ENCODE peak calls at places on chromosomes 7 and 10, in six cellular contexts. One of them, this sample, is unnamed.

GRCh38 chr10:63765126-63765525 is 243.9 kb downstream of the REEP3 start:
- DNase-seq in IMR-90: peak
- DNase-seq in trophoblast cell: no peak
- DNase-seq in neuronal stem cell: no peak
- DNase-seq in H9: no peak
- DNase-seq in H1: no peak
- DNase-seq in this sample: peak

GRCh38 chr7:66169616-66170015 is 35.5 kb upstream of the TPST1 start:
- DNase-seq in IMR-90: no peak
- DNase-seq in trophoblast cell: peak
- DNase-seq in neuronal stem cell: no peak
- DNase-seq in H9: no peak
- DNase-seq in H1: no peak
- DNase-seq in this sample: no peak

GRCh38 chr10:47058961-47059391 is 147.7 kb downstream of the PTPN20 start:
- DNase-seq in IMR-90: peak
- DNase-seq in trophoblast cell: no peak
- DNase-seq in neuronal stem cell: no peak
- DNase-seq in H9: no peak
- DNase-seq in H1: no peak
- DNase-seq in this sample: no peak

GRCh38 chr10:132616995-132617780 is 79.6 kb downstream of the INPP5A start:
- DNase-seq in IMR-90: no peak
- DNase-seq in trophoblast cell: no peak
- DNase-seq in neuronal stem cell: no peak
- DNase-seq in H9: no peak
- DNase-seq in H1: no peak
- DNase-seq in this sample: no peak

GRCh38 chr7:137757146-137757925 is 89.4 kb downstream of the DGKI start:
- DNase-seq in IMR-90: peak
- DNase-seq in trophoblast cell: no peak
- DNase-seq in neuronal stem cell: no peak
- DNase-seq in H9: no peak
- DNase-seq in H1: no peak
- DNase-seq in this sample: no peak

GRCh38 chr10:132905661-132906060 is 36.7 kb downstream of the CFAP46 start:
- DNase-seq in IMR-90: no peak
- DNase-seq in trophoblast cell: no peak
- DNase-seq in neuronal stem cell: no peak
- DNase-seq in H9: no peak
- DNase-seq in H1: no peak
- DNase-seq in this sample: no peak

GRCh38 chr10:77328272-77328816 is 309.3 kb downstream of the KCNMA1 start:
- DNase-seq in IMR-90: peak
- DNase-seq in trophoblast cell: peak
- DNase-seq in neuronal stem cell: peak
- DNase-seq in H9: peak
- DNase-seq in H1: peak
- DNase-seq in this sample: peak

GRCh38 chr7:100563100-100563564 is 10.6 kb downstream of the SAP25 start:
- DNase-seq in IMR-90: no peak
- DNase-seq in trophoblast cell: no peak
- DNase-seq in neuronal stem cell: no peak
- DNase-seq in H9: no peak
- DNase-seq in H1: no peak
- DNase-seq in this sample: no peak

GRCh38 chr7:22821702-22822485 is 755 bp downstream of the TOMM7 start:
- DNase-seq in IMR-90: no peak
- DNase-seq in trophoblast cell: no peak
- DNase-seq in neuronal stem cell: no peak
- DNase-seq in H9: no peak
- DNase-seq in H1: no peak
- DNase-seq in this sample: peak

GRCh38 chr10:47380341-47381215 is 3.5 kb downstream of the ZNF488 start:
- DNase-seq in IMR-90: no peak
- DNase-seq in trophoblast cell: no peak
- DNase-seq in neuronal stem cell: no peak
- DNase-seq in H9: peak
- DNase-seq in H1: peak
- DNase-seq in this sample: no peak

GRCh38 chr7:148706368-148706767 is 7.7 kb downstream of the CUL1 start:
- DNase-seq in IMR-90: no peak
- DNase-seq in trophoblast cell: no peak
- DNase-seq in neuronal stem cell: no peak
- DNase-seq in H9: no peak
- DNase-seq in H1: no peak
- DNase-seq in this sample: no peak

GRCh38 chr10:6136215-6137201 is 47.7 kb downstream of the RBM17 start:
- DNase-seq in IMR-90: peak
- DNase-seq in trophoblast cell: no peak
- DNase-seq in neuronal stem cell: no peak
- DNase-seq in H9: no peak
- DNase-seq in H1: no peak
- DNase-seq in this sample: peak

GRCh38 chr7:78080811-78081210 is 282.2 kb downstream of the PHTF2 start:
- DNase-seq in IMR-90: peak
- DNase-seq in trophoblast cell: no peak
- DNase-seq in neuronal stem cell: no peak
- DNase-seq in H9: no peak
- DNase-seq in H1: no peak
- DNase-seq in this sample: no peak

GRCh38 chr7:26199301-26200112 is 1.0 kb downstream of the HNRNPA2B1 start:
- DNase-seq in IMR-90: peak
- DNase-seq in trophoblast cell: peak
- DNase-seq in neuronal stem cell: peak
- DNase-seq in H9: no peak
- DNase-seq in H1: no peak
- DNase-seq in this sample: peak

GRCh38 chr10:132691711-132692153 is 94.2 kb downstream of the NKX6-2 start:
- DNase-seq in IMR-90: no peak
- DNase-seq in trophoblast cell: no peak
- DNase-seq in neuronal stem cell: no peak
- DNase-seq in H9: peak
- DNase-seq in H1: no peak
- DNase-seq in this sample: no peak

GRCh38 chr7:135098391-135098790 is 49.5 kb upstream of the TMEM140 start:
- DNase-seq in IMR-90: no peak
- DNase-seq in trophoblast cell: peak
- DNase-seq in neuronal stem cell: no peak
- DNase-seq in H9: no peak
- DNase-seq in H1: no peak
- DNase-seq in this sample: no peak

GRCh38 chr10:130806426-130806825 is 505.1 kb downstream of the TCERG1L start:
- DNase-seq in IMR-90: no peak
- DNase-seq in trophoblast cell: no peak
- DNase-seq in neuronal stem cell: no peak
- DNase-seq in H9: peak
- DNase-seq in H1: no peak
- DNase-seq in this sample: no peak

DNA sequence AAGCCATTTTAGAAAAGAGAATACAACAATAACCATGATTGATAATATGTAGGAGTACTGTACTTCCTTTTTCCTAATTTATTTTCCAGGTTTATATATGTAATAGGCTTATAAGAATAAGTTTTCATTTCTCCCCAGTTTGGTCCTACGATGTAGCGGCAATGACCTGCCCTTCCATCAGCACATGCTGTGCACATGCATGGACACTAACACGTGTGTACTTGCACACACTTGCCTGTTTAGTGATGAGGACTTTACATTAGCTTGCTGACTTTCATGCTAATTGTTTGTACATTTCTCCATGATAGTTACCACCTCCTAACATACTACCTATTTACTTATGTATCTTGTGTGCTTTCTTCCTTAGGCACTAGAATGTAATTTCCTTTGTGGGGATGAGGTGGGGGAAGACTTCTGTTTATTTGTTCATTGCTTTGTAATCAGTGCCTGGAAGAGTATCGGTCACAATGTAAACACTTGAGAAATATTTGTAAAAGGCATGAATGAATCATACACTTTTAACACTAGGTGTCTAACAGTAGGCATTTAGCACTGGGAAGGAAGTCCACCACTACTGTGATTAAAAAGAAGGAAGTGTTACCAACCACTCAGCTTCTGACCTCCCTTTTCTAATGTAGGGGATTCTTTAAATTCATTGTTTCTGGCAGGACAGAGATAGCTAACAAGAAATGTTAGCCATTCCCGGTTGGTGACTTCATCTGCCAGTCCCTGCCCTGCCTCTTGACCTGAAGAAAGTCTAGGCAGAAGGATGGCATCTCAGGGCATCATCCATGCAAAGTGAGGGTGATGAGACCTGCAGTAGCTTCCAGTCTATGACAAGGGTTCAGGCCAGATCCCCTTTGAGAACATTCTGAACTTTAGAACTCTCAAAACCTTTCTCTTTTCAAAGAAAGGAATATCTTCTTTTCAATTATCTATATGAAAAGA is 120.2 kb upstream of the RAB18 start:
- DNase-seq in IMR-90: peak
- DNase-seq in trophoblast cell: no peak
- DNase-seq in neuronal stem cell: no peak
- DNase-seq in H9: no peak
- DNase-seq in H1: no peak
- DNase-seq in this sample: peak
- H2AFZ ChIP-seq in IMR-90: peak
- H2AFZ ChIP-seq in trophoblast cell: no peak
- H2AFZ ChIP-seq in neuronal stem cell: no peak
- H2AFZ ChIP-seq in H9: no peak
- H2AFZ ChIP-seq in H1: peak
- H2AFZ ChIP-seq in this sample: no peak

GRCh38 chr10:12501324-12501723 is 152.0 kb downstream of the CAMK1D start:
- DNase-seq in IMR-90: no peak
- DNase-seq in trophoblast cell: peak
- DNase-seq in neuronal stem cell: no peak
- DNase-seq in H9: no peak
- DNase-seq in H1: no peak
- DNase-seq in this sample: no peak
- H3K4me2 ChIP-seq in IMR-90: no peak
- H3K4me2 ChIP-seq in trophoblast cell: no peak
- H3K4me2 ChIP-seq in neuronal stem cell: no peak
- H3K4me2 ChIP-seq in H9: no peak
- H3K4me2 ChIP-seq in H1: no peak
- H3K4me2 ChIP-seq in this sample: no peak

GRCh38 chr10:31832261-31832660 is 96.4 kb downstream of the ARHGAP12 start:
- DNase-seq in IMR-90: no peak
- DNase-seq in trophoblast cell: no peak
- DNase-seq in neuronal stem cell: no peak
- DNase-seq in H9: no peak
- DNase-seq in H1: no peak
- DNase-seq in this sample: no peak

GRCh38 chr10:31833753-31834152 is 94.9 kb downstream of the ARHGAP12 start:
- DNase-seq in IMR-90: no peak
- DNase-seq in trophoblast cell: no peak
- DNase-seq in neuronal stem cell: no peak
- DNase-seq in H9: no peak
- DNase-seq in H1: no peak
- DNase-seq in this sample: no peak

GRCh38 chr10:31830887-31831286 is 97.7 kb downstream of the ARHGAP12 start:
- DNase-seq in IMR-90: peak
- DNase-seq in trophoblast cell: no peak
- DNase-seq in neuronal stem cell: no peak
- DNase-seq in H9: no peak
- DNase-seq in H1: no peak
- DNase-seq in this sample: peak

GRCh38 chr10:31829776-31830175 is 98.9 kb downstream of the ARHGAP12 start:
- DNase-seq in IMR-90: no peak
- DNase-seq in trophoblast cell: no peak
- DNase-seq in neuronal stem cell: no peak
- DNase-seq in H9: no peak
- DNase-seq in H1: no peak
- DNase-seq in this sample: no peak
- H4K8ac ChIP-seq in IMR-90: no peak
- H4K8ac ChIP-seq in trophoblast cell: no peak
- H4K8ac ChIP-seq in neuronal stem cell: no peak
- H4K8ac ChIP-seq in H9: no peak
- H4K8ac ChIP-seq in H1: no peak
- H4K8ac ChIP-seq in this sample: no peak

GRCh38 chr10:4656576-4657194 is 169.3 kb upstream of the AKR1E2 start:
- DNase-seq in IMR-90: peak
- DNase-seq in trophoblast cell: peak
- DNase-seq in neuronal stem cell: peak
- DNase-seq in H9: peak
- DNase-seq in H1: no peak
- DNase-seq in this sample: peak
- H2AFZ ChIP-seq in IMR-90: no peak
- H2AFZ ChIP-seq in trophoblast cell: no peak
- H2AFZ ChIP-seq in neuronal stem cell: no peak
- H2AFZ ChIP-seq in H9: no peak
- H2AFZ ChIP-seq in H1: no peak
- H2AFZ ChIP-seq in this sample: no peak

GRCh38 chr7:38558786-38559185 is 72.4 kb downstream of the AMPH start:
- DNase-seq in IMR-90: peak
- DNase-seq in trophoblast cell: no peak
- DNase-seq in neuronal stem cell: no peak
- DNase-seq in H9: no peak
- DNase-seq in H1: no peak
- DNase-seq in this sample: no peak
- H3K4me2 ChIP-seq in IMR-90: no peak
- H3K4me2 ChIP-seq in trophoblast cell: no peak
- H3K4me2 ChIP-seq in neuronal stem cell: no peak
- H3K4me2 ChIP-seq in H9: no peak
- H3K4me2 ChIP-seq in H1: no peak
- H3K4me2 ChIP-seq in this sample: no peak